ENCODE peak calls at places on chromosomes 3 and 15, in four cellular contexts. Y, A, C and Z are unnamed samples.
A peak's percentile ranks its signal among the peaks of the same experiment; 100 is the strongest.

GRCh38 chr3:62161306-62161705 is 212.0 kb downstream of the FEZF2 start:
- DNase-seq in Y (no peak), A (no peak), C (no peak), Z (no peak)

GRCh38 chr15:68733666-68734065 is 87.0 kb downstream of the ANP32A start:
- DNase-seq in Y (no peak), A (no peak), C (no peak), Z (no peak)

GRCh38 chr3:147113293-147114045 is 292.9 kb downstream of the ZIC4 start:
- DNase-seq in Y (no peak), A (no peak), C (no peak), Z (no peak)

GRCh38 chr3:37171144-37171543 is 3.2 kb downstream of the LRRFIP2 start:
- DNase-seq in Y (no peak), A (no peak), C (no peak), Z (no peak)

GRCh38 chr3:193507566-193507965 is 47.1 kb downstream of the ATP13A4 start:
- DNase-seq in Y (no peak), A (no peak), C (no peak), Z (no peak)

GRCh38 chr15:25054329-25054728 is 99.5 kb downstream of the SNRPN start:
- DNase-seq in Y (no peak), A (no peak), C (no peak), Z (no peak)

GRCh38 chr3:101243285-101244211 is 76.8 kb downstream of the IMPG2 start:
- DNase-seq in Y (no peak), A (no peak), C (no peak), Z (no peak)

GRCh38 chr3:108959017-108959416 is 5.3 kb upstream of the GUCA1C start:
- DNase-seq in Y (no peak), A (no peak), C (no peak), Z (no peak)

GRCh38 chr15:70451861-70452653 is 311.3 kb downstream of the UACA start:
- DNase-seq in Y (no peak), A (no peak), C (peak; percentile 37), Z (no peak)

GRCh38 chr3:126179825-126180476 is 435 bp downstream of the ALDH1L1 start:
- DNase-seq in Y (no peak), A (no peak), C (no peak), Z (no peak)
- TF ChIP-seq SPI1 in Y (no peak), A (no peak), C (no peak), Z (no peak)

GRCh38 chr3:172528677-172529076 is 5.4 kb upstream of the TNFSF10 start:
- DNase-seq in Y (no peak), A (no peak), C (no peak), Z (no peak)

GRCh38 chr3:172522871-172523818 is at the start of gene TNFSF10:
- DNase-seq in Y (peak; percentile 79), A (peak; percentile 76), C (no peak), Z (peak; percentile 26)

GRCh38 chr3:172525116-172525613 is 1.9 kb upstream of the TNFSF10 start:
- DNase-seq in Y (no peak), A (no peak), C (no peak), Z (no peak)

GRCh38 chr3:172520332-172520831 is 2.8 kb downstream of the TNFSF10 start:
- DNase-seq in Y (no peak), A (peak; percentile 53), C (no peak), Z (no peak)

DNA sequence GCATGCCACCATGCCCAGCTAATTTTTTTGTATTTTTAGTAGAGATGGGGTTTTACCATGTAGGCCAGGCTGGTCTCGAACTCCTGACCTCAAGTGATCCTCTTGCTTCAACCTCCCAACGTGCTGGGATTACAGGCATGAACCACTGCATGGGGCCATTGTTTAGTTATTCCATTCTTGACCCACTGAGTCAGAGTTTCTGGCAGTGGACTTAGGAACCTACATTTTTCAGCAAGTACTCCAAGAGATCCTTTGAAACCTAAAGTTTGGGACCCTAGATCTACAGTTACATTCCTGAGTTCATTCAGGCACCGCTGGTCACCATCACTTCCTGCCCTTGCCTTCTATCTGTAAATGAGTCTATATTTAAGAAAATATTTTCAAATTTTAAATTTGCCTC is 1.4 kb upstream of the TNFSF10 start:
- DNase-seq in Y (no peak), A (no peak), C (no peak), Z (no peak)
- TF ChIP-seq SPI1 in Y (no peak), A (no peak), C (no peak), Z (no peak)

DNA sequence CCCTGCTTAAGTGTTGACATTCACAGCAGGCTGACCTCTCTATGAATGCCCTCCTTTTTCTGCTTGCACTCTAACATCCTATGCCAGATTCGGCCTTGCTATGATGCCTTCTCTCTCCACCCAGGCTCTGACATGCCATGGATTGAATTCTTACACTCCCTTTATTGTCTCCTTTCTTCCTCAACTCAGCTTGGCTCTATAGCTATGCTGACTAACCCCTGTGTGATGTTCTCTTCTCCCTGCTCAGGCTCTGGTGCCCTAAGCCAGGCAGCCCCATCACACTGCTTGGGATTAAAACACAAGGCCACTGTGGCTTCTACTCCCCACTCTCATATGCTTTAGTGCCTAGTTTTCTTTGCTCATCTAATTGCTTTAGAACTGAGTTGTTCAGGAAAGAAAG is 563.7 kb downstream of the NSUN3 start:
- DNase-seq in Y (no peak), A (no peak), C (no peak), Z (no peak)
- TF ChIP-seq SPI1 in Y (no peak), A (no peak), C (no peak), Z (no peak)

GRCh38 chr3:194683431-194683830 is 2.3 kb upstream of the FAM43A start:
- DNase-seq in Y (no peak), A (no peak), C (no peak), Z (no peak)
- TF ChIP-seq SPI1 in Y (no peak), A (no peak), C (no peak), Z (no peak)

GRCh38 chr15:66721020-66721419 is 19.0 kb downstream of the SMAD6 start:
- DNase-seq in Y (no peak), A (no peak), C (no peak), Z (no peak)
- TF ChIP-seq SPI1 in Y (no peak), A (no peak), C (no peak), Z (no peak)

DNA sequence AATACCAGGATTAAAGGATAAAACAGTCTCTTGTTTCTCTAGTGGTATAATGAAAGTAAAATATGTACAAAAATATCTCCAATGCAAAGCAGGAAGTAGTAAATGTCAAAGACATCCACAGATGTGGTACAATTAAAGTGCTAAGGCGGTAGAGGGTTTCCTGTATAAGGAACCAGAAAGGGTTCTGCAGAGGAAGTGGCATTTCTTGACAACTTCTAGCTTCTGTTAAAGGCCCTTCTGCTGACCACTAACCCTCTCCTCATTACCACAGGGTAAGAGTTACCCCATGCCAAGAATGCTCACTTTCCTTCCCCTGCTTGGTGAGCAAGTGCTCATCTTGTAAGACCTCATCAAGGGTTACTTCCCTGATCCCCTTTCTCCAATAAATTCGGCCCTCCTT is 883.6 kb upstream of the NR2F2 start:
- DNase-seq in Y (peak; percentile 90), A (peak; percentile 52), C (no peak), Z (no peak)
- TF ChIP-seq SPI1 in Y (peak; percentile 96), A (peak; percentile 83), C (no peak), Z (peak; percentile 73)